ENCODE peak calls at places on chromosome 13, in four cellular contexts. X is K562, D is GM12878, K is HepG2. B is an unnamed sample.
A peak's percentile ranks its signal among the peaks of the same experiment; 100 is the strongest.

GRCh38 chr13:51125495-51126226 is 14.6 kb upstream of the C13orf42 start:
- DNase-seq in X (peak; percentile 55), D (peak; percentile 16), K (peak; percentile 63), B (peak; percentile 19)

GRCh38 chr13:20988909-20989735 is 72.3 kb downstream of the LATS2 start:
- DNase-seq in X (no peak), D (no peak), K (no peak), B (no peak)

GRCh38 chr13:29892149-29892548 is 41.7 kb upstream of the UBL3 start:
- DNase-seq in X (no peak), D (no peak), K (no peak), B (no peak)

GRCh38 chr13:76822691-76823267 is 63.4 kb downstream of the KCTD12 start:
- DNase-seq in X (no peak), D (no peak), K (no peak), B (peak; percentile 10)

GRCh38 chr13:46492946-46493345 is 60.0 kb upstream of the LRCH1 start:
- DNase-seq in X (peak; percentile 41), D (no peak), K (peak; percentile 22), B (peak; percentile 11)

GRCh38 chr13:114019367-114019766 is 45.5 kb upstream of the C13orf46 start:
- DNase-seq in X (peak; percentile 76), D (no peak), K (no peak), B (no peak)

GRCh38 chr13:31982540-31982939 is 49.0 kb upstream of the FRY start:
- DNase-seq in X (no peak), D (no peak), K (peak; percentile 67), B (peak; percentile 76)

GRCh38 chr13:86856996-86857395 is 814.2 kb upstream of the SLITRK5 start:
- DNase-seq in X (no peak), D (no peak), K (peak; percentile 5), B (no peak)

GRCh38 chr13:27309967-27310598 is 39.5 kb downstream of the RASL11A start:
- DNase-seq in X (no peak), D (no peak), K (no peak), B (peak; percentile 34)

GRCh38 chr13:41588899-41589298 is 131.5 kb downstream of the RGCC start:
- DNase-seq in X (peak; percentile 65), D (no peak), K (peak; percentile 50), B (peak; percentile 35)

GRCh38 chr13:48828962-48829405 is 146.7 kb upstream of the FNDC3A start:
- DNase-seq in X (no peak), D (no peak), K (no peak), B (peak; percentile 18)

GRCh38 chr13:79533781-79534400 is 52.9 kb downstream of the NDFIP2 start:
- DNase-seq in X (no peak), D (no peak), K (no peak), B (no peak)

GRCh38 chr13:102799544-102800144 is 725 bp downstream of the BIVM start:
- DNase-seq in X (peak; percentile 28), D (no peak), K (no peak), B (peak; percentile 6)
- TF ChIP-seq USF2 in X (no peak), D (no peak), K (no peak), B (no peak)

DNA sequence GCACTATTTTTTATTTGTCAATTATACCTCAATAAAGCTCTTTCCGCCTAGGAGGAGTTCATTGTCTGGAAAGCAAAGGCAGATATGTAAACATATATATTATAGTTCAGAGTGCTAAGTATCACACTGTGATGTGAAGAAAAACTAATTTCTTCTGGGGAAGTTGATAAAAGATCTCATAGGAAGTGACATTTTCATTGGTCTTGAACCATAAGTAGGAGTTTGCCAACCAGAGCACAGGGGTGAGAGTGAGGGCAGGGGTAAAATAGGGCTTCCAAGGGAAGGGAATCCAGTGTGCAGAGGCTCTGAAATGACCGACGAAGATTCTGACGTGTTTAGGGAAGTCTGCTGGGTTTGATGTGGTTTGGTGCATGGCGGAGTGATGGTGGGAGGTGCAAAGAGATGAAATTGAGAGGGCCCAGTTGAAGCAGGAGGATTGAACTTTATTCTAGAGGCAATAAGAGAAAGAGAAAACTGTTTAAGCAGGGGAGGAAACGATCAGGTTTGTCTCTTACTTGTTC is 781 bp upstream of the GTF2F2 start:
- DNase-seq in X (peak; percentile 37), D (peak; percentile 26), K (no peak), B (no peak)
- TF ChIP-seq CHD2 in X (no peak), D (no peak), K (no peak), B (no peak)

GRCh38 chr13:106514928-106515634 is 20.4 kb downstream of the EFNB2 start:
- DNase-seq in X (no peak), D (no peak), K (no peak), B (no peak)

GRCh38 chr13:106517151-106517847 is 18.2 kb downstream of the EFNB2 start:
- DNase-seq in X (no peak), D (no peak), K (no peak), B (no peak)

GRCh38 chr13:106513025-106513424 is 22.4 kb downstream of the EFNB2 start:
- DNase-seq in X (no peak), D (no peak), K (no peak), B (no peak)

GRCh38 chr13:106515635-106516254 is 19.7 kb downstream of the EFNB2 start:
- DNase-seq in X (no peak), D (no peak), K (no peak), B (no peak)

GRCh38 chr13:106513608-106514007 is 21.9 kb downstream of the EFNB2 start:
- DNase-seq in X (no peak), D (no peak), K (no peak), B (no peak)
- TF ChIP-seq ESRRA in X (no peak), D (no peak), K (no peak), B (no peak)

GRCh38 chr13:25135896-25136295 is 36.2 kb downstream of the AMER2 start:
- DNase-seq in X (no peak), D (no peak), K (no peak), B (no peak)

GRCh38 chr13:25137624-25137892 is 34.5 kb downstream of the AMER2 start:
- DNase-seq in X (no peak), D (no peak), K (no peak), B (no peak)

GRCh38 chr13:25132984-25133383 is 37.0 kb downstream of the PABPC3 start:
- DNase-seq in X (no peak), D (no peak), K (no peak), B (no peak)

GRCh38 chr13:25141042-25141441 is 31.0 kb downstream of the AMER2 start:
- DNase-seq in X (no peak), D (no peak), K (no peak), B (no peak)

GRCh38 chr13:25136872-25137623 is 35.0 kb downstream of the AMER2 start:
- DNase-seq in X (no peak), D (no peak), K (no peak), B (no peak)
- TF ChIP-seq USF2 in X (no peak), D (no peak), K (no peak), B (no peak)

GRCh38 chr13:39929583-39929982 is 274.1 kb downstream of the COG6 start:
- DNase-seq in X (no peak), D (no peak), K (no peak), B (no peak)
- TF ChIP-seq CHD2 in X (no peak), D (no peak), K (no peak), B (no peak)

GRCh38 chr13:96903085-96903484 is 91.2 kb downstream of the OXGR1 start:
- DNase-seq in X (no peak), D (no peak), K (no peak), B (no peak)

GRCh38 chr13:96898855-96899254 is 95.4 kb downstream of the OXGR1 start:
- DNase-seq in X (no peak), D (no peak), K (no peak), B (no peak)

GRCh38 chr13:96899946-96900345 is 94.3 kb downstream of the OXGR1 start:
- DNase-seq in X (no peak), D (no peak), K (no peak), B (no peak)

GRCh38 chr13:96898212-96898611 is 96.1 kb downstream of the OXGR1 start:
- DNase-seq in X (no peak), D (no peak), K (no peak), B (no peak)

GRCh38 chr13:96900992-96901391 is 93.3 kb downstream of the OXGR1 start:
- DNase-seq in X (no peak), D (no peak), K (no peak), B (no peak)
- TF ChIP-seq ESRRA in X (no peak), D (no peak), K (no peak), B (no peak)

GRCh38 chr13:59835569-59835968 is 328.2 kb downstream of the DIAPH3 start:
- DNase-seq in X (no peak), D (no peak), K (no peak), B (no peak)
- TF ChIP-seq USF2 in X (no peak), D (no peak), K (no peak), B (no peak)

B was measured in A549.